ENCODE peak calls at places on chromosomes 1 and 21, in nine cellular contexts. One of them, this sample, is unnamed.

GRCh38 chr1:183593356-183593755 is 3.1 kb upstream of the NCF2 start:
- DNase-seq in GM23248: no peak
- DNase-seq in DND-41: no peak
- DNase-seq in K562: no peak
- DNase-seq in HepG2: no peak
- DNase-seq in neuronal stem cell: no peak
- DNase-seq in IMR-90: no peak
- DNase-seq in neural progenitor cell: no peak
- DNase-seq in mesenchymal stem cell: no peak
- DNase-seq in this sample: no peak

GRCh38 chr1:169115891-169116585 is 9.5 kb downstream of the ATP1B1 start:
- DNase-seq in GM23248: no peak
- DNase-seq in DND-41: no peak
- DNase-seq in K562: no peak
- DNase-seq in HepG2: peak; percentile 96
- DNase-seq in neuronal stem cell: no peak
- DNase-seq in IMR-90: peak; percentile 48
- DNase-seq in neural progenitor cell: no peak
- DNase-seq in mesenchymal stem cell: peak; percentile 81
- DNase-seq in this sample: no peak

GRCh38 chr1:109201123-109201703 is 12.5 kb upstream of the SARS1 start:
- DNase-seq in GM23248: peak; percentile 98
- DNase-seq in DND-41: peak; percentile 49
- DNase-seq in K562: peak; percentile 91
- DNase-seq in HepG2: peak; percentile 49
- DNase-seq in neuronal stem cell: peak; percentile 46
- DNase-seq in IMR-90: peak; percentile 96
- DNase-seq in neural progenitor cell: peak; percentile 84
- DNase-seq in mesenchymal stem cell: peak; percentile 67
- DNase-seq in this sample: peak; percentile 70

GRCh38 chr1:182215797-182216196 is 154.3 kb upstream of the ZNF648 start:
- DNase-seq in GM23248: peak; percentile 66
- DNase-seq in DND-41: no peak
- DNase-seq in K562: no peak
- DNase-seq in HepG2: no peak
- DNase-seq in neuronal stem cell: no peak
- DNase-seq in IMR-90: no peak
- DNase-seq in neural progenitor cell: no peak
- DNase-seq in mesenchymal stem cell: no peak
- DNase-seq in this sample: no peak

GRCh38 chr1:23779826-23780371 is 1.7 kb downstream of the PITHD1 start:
- DNase-seq in GM23248: peak; percentile 88
- DNase-seq in DND-41: no peak
- DNase-seq in K562: peak; percentile 59
- DNase-seq in HepG2: no peak
- DNase-seq in neuronal stem cell: no peak
- DNase-seq in IMR-90: peak; percentile 65
- DNase-seq in neural progenitor cell: no peak
- DNase-seq in mesenchymal stem cell: peak; percentile 65
- DNase-seq in this sample: peak; percentile 71

GRCh38 chr1:167342846-167343245 is 122.2 kb downstream of the POU2F1 start:
- DNase-seq in GM23248: no peak
- DNase-seq in DND-41: no peak
- DNase-seq in K562: no peak
- DNase-seq in HepG2: peak; percentile 19
- DNase-seq in neuronal stem cell: no peak
- DNase-seq in IMR-90: no peak
- DNase-seq in neural progenitor cell: no peak
- DNase-seq in mesenchymal stem cell: no peak
- DNase-seq in this sample: no peak

GRCh38 chr1:110477041-110477440 is 26.1 kb downstream of the PROK1 start:
- DNase-seq in GM23248: peak; percentile 86
- DNase-seq in DND-41: no peak
- DNase-seq in K562: no peak
- DNase-seq in HepG2: peak; percentile 13
- DNase-seq in neuronal stem cell: no peak
- DNase-seq in IMR-90: peak; percentile 87
- DNase-seq in neural progenitor cell: no peak
- DNase-seq in mesenchymal stem cell: peak; percentile 44
- DNase-seq in this sample: no peak

GRCh38 chr1:16072616-16073484 is 601 bp downstream of the FAM131C start:
- DNase-seq in GM23248: peak; percentile 53
- DNase-seq in DND-41: no peak
- DNase-seq in K562: no peak
- DNase-seq in HepG2: no peak
- DNase-seq in neuronal stem cell: no peak
- DNase-seq in IMR-90: no peak
- DNase-seq in neural progenitor cell: peak; percentile 74
- DNase-seq in mesenchymal stem cell: no peak
- DNase-seq in this sample: no peak

GRCh38 chr1:197924516-197925123 is 7.4 kb downstream of the LHX9 start:
- DNase-seq in GM23248: peak; percentile 70
- DNase-seq in DND-41: peak; percentile 68
- DNase-seq in K562: peak; percentile 70
- DNase-seq in HepG2: peak; percentile 53
- DNase-seq in neuronal stem cell: peak; percentile 47
- DNase-seq in IMR-90: peak; percentile 61
- DNase-seq in neural progenitor cell: peak; percentile 72
- DNase-seq in mesenchymal stem cell: peak; percentile 57
- DNase-seq in this sample: no peak

GRCh38 chr1:203607169-203607873 is 19.3 kb upstream of the ATP2B4 start:
- DNase-seq in GM23248: peak; percentile 89
- DNase-seq in DND-41: peak; percentile 84
- DNase-seq in K562: peak; percentile 73
- DNase-seq in HepG2: no peak
- DNase-seq in neuronal stem cell: no peak
- DNase-seq in IMR-90: peak; percentile 98
- DNase-seq in neural progenitor cell: no peak
- DNase-seq in mesenchymal stem cell: peak; percentile 96
- DNase-seq in this sample: peak; percentile 47

GRCh38 chr1:242847390-242847993 is 323.0 kb upstream of the PLD5 start:
- DNase-seq in GM23248: peak; percentile 17
- DNase-seq in DND-41: peak; percentile 7
- DNase-seq in K562: no peak
- DNase-seq in HepG2: no peak
- DNase-seq in neuronal stem cell: peak; percentile 41
- DNase-seq in IMR-90: no peak
- DNase-seq in neural progenitor cell: peak; percentile 60
- DNase-seq in mesenchymal stem cell: peak; percentile 1
- DNase-seq in this sample: no peak

GRCh38 chr1:17764578-17764977 is 9.4 kb downstream of the ACTL8 start:
- DNase-seq in GM23248: peak; percentile 29
- DNase-seq in DND-41: no peak
- DNase-seq in K562: no peak
- DNase-seq in HepG2: no peak
- DNase-seq in neuronal stem cell: no peak
- DNase-seq in IMR-90: no peak
- DNase-seq in neural progenitor cell: no peak
- DNase-seq in mesenchymal stem cell: no peak
- DNase-seq in this sample: no peak

GRCh38 chr1:8482844-8483436 is 165.0 kb downstream of the SLC45A1 start:
- DNase-seq in GM23248: peak; percentile 73
- DNase-seq in DND-41: no peak
- DNase-seq in K562: no peak
- DNase-seq in HepG2: no peak
- DNase-seq in neuronal stem cell: no peak
- DNase-seq in IMR-90: peak; percentile 63
- DNase-seq in neural progenitor cell: no peak
- DNase-seq in mesenchymal stem cell: peak; percentile 58
- DNase-seq in this sample: no peak

GRCh38 chr1:21815724-21816311 is 3.8 kb downstream of the LDLRAD2 start:
- DNase-seq in GM23248: peak; percentile 40
- DNase-seq in DND-41: no peak
- DNase-seq in K562: no peak
- DNase-seq in HepG2: no peak
- DNase-seq in neuronal stem cell: no peak
- DNase-seq in IMR-90: peak; percentile 10
- DNase-seq in neural progenitor cell: no peak
- DNase-seq in mesenchymal stem cell: peak; percentile 14
- DNase-seq in this sample: no peak

GRCh38 chr1:233710507-233710906 is 96.6 kb downstream of the KCNK1 start:
- DNase-seq in GM23248: no peak
- DNase-seq in DND-41: no peak
- DNase-seq in K562: no peak
- DNase-seq in HepG2: no peak
- DNase-seq in neuronal stem cell: no peak
- DNase-seq in IMR-90: no peak
- DNase-seq in neural progenitor cell: no peak
- DNase-seq in mesenchymal stem cell: no peak
- DNase-seq in this sample: no peak

GRCh38 chr1:77605246-77606026 is 77.0 kb downstream of the ZZZ3 start:
- DNase-seq in GM23248: peak; percentile 31
- DNase-seq in DND-41: peak; percentile 21
- DNase-seq in K562: no peak
- DNase-seq in HepG2: no peak
- DNase-seq in neuronal stem cell: no peak
- DNase-seq in IMR-90: peak; percentile 38
- DNase-seq in neural progenitor cell: no peak
- DNase-seq in mesenchymal stem cell: peak; percentile 81
- DNase-seq in this sample: peak; percentile 76

GRCh38 chr1:43206721-43207228 is 34.6 kb downstream of the CFAP57 start:
- DNase-seq in GM23248: peak; percentile 96
- DNase-seq in DND-41: no peak
- DNase-seq in K562: no peak
- DNase-seq in HepG2: peak; percentile 91
- DNase-seq in neuronal stem cell: no peak
- DNase-seq in IMR-90: peak; percentile 98
- DNase-seq in neural progenitor cell: peak; percentile 54
- DNase-seq in mesenchymal stem cell: peak; percentile 96
- DNase-seq in this sample: peak; percentile 98

GRCh38 chr21:38280446-38280845 is 23.7 kb downstream of the KCNJ15 start:
- DNase-seq in GM23248: no peak
- DNase-seq in DND-41: no peak
- DNase-seq in K562: no peak
- DNase-seq in HepG2: no peak
- DNase-seq in neuronal stem cell: no peak
- DNase-seq in IMR-90: peak; percentile 20
- DNase-seq in neural progenitor cell: no peak
- DNase-seq in mesenchymal stem cell: no peak
- DNase-seq in this sample: no peak

GRCh38 chr1:81234237-81234636 is 566.5 kb upstream of the ADGRL2 start:
- DNase-seq in GM23248: no peak
- DNase-seq in DND-41: no peak
- DNase-seq in K562: no peak
- DNase-seq in HepG2: no peak
- DNase-seq in neuronal stem cell: no peak
- DNase-seq in IMR-90: no peak
- DNase-seq in neural progenitor cell: no peak
- DNase-seq in mesenchymal stem cell: no peak
- DNase-seq in this sample: no peak
- H2AFZ ChIP-seq in GM23248: no peak overlapping the region
- H2AFZ ChIP-seq in DND-41: no peak overlapping the region
- H2AFZ ChIP-seq in K562: no peak overlapping the region
- H2AFZ ChIP-seq in HepG2: no peak overlapping the region
- H2AFZ ChIP-seq in neuronal stem cell: no peak overlapping the region
- H2AFZ ChIP-seq in IMR-90: no peak overlapping the region
- H2AFZ ChIP-seq in neural progenitor cell: no peak overlapping the region
- H2AFZ ChIP-seq in mesenchymal stem cell: no peak overlapping the region
- H2AFZ ChIP-seq in this sample: no peak overlapping the region

DNA sequence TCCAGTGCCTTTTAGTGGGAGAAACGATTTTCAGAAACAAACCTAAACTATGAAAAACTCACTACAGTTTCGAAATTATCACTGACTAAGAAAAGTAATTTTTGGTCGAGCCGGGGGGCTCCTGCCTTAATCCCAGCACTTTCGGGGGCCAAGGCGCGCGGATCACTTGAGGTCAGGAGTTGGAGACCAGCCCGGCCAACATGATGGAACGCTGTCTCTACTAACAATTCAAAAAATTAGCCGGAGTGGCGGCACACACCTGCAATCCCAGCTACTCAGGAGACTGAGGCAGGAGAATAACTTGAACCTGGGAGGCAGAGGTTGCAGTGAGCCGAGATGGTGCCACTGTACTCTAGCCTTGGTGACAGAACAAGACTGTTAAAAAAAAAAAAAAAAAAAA is 3.0 kb downstream of the CFHR3 start:
- DNase-seq in GM23248: no peak
- DNase-seq in DND-41: no peak
- DNase-seq in K562: no peak
- DNase-seq in HepG2: no peak
- DNase-seq in neuronal stem cell: no peak
- DNase-seq in IMR-90: no peak
- DNase-seq in neural progenitor cell: no peak
- DNase-seq in mesenchymal stem cell: no peak
- DNase-seq in this sample: no peak
- H2AFZ ChIP-seq in GM23248: no peak overlapping the region
- H2AFZ ChIP-seq in DND-41: no peak overlapping the region
- H2AFZ ChIP-seq in K562: no peak overlapping the region
- H2AFZ ChIP-seq in HepG2: no peak overlapping the region
- H2AFZ ChIP-seq in neuronal stem cell: no peak overlapping the region
- H2AFZ ChIP-seq in IMR-90: no peak overlapping the region
- H2AFZ ChIP-seq in neural progenitor cell: no peak overlapping the region
- H2AFZ ChIP-seq in mesenchymal stem cell: no peak overlapping the region
- H2AFZ ChIP-seq in this sample: no peak overlapping the region

GRCh38 chr21:29991624-29992023 is 51.8 kb upstream of the GRIK1 start:
- DNase-seq in GM23248: no peak
- DNase-seq in DND-41: no peak
- DNase-seq in K562: no peak
- DNase-seq in HepG2: no peak
- DNase-seq in neuronal stem cell: no peak
- DNase-seq in IMR-90: no peak
- DNase-seq in neural progenitor cell: peak; percentile 63
- DNase-seq in mesenchymal stem cell: no peak
- DNase-seq in this sample: no peak
- H2AFZ ChIP-seq in GM23248: no peak overlapping the region
- H2AFZ ChIP-seq in DND-41: no peak overlapping the region
- H2AFZ ChIP-seq in K562: no peak overlapping the region
- H2AFZ ChIP-seq in HepG2: no peak overlapping the region
- H2AFZ ChIP-seq in neuronal stem cell: peak overlapping the region; percentile 2
- H2AFZ ChIP-seq in IMR-90: no peak overlapping the region
- H2AFZ ChIP-seq in neural progenitor cell: peak overlapping the region; percentile 67
- H2AFZ ChIP-seq in mesenchymal stem cell: no peak overlapping the region
- H2AFZ ChIP-seq in this sample: no peak overlapping the region

DNA sequence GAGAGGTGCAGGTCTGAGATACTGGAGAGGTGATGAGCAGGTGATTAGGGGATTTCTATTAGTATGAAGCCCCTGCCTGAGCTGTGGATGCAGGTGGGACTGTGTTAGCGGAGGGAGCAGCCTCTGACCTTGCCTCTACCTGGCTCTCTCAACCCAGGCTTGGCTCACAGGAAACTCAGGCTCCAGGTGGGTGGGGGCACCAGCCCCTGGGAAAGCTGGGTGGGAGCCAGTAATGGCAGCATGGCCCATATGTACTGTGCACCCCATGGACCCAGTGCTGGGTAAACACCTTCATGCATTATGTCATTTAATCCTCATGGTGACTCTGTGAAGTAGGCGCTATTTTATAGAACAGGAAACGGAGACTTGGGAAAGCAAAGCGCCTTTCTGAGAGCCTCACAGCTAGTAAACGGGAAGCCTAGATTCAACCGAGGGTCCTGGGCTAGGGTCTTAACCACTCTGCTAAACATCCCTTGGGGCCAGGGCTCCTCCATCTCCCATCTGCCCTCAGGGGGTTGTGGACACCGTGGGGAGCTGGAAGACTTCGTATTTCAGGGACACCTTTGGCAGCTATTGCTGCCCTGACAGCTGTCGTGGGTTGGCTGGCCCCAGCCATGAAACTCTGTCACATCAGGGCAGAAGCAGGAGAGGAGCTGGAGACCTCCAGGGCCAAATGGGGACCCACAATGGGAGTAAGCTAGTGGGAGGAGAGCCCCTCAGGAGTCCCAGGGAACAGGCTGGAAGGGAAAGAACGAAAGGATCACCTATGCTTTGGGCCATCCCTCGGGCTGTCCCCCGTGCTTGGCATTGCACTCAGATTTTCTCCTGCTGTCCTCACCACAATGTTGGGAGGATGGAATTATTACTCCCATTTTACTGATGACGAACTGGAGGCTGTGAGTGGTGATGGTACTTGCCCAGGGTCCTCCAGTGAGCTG is 59.6 kb upstream of the CSF3R start:
- DNase-seq in GM23248: no peak
- DNase-seq in DND-41: no peak
- DNase-seq in K562: no peak
- DNase-seq in HepG2: no peak
- DNase-seq in neuronal stem cell: no peak
- DNase-seq in IMR-90: no peak
- DNase-seq in neural progenitor cell: no peak
- DNase-seq in mesenchymal stem cell: no peak
- DNase-seq in this sample: no peak
- H2AFZ ChIP-seq in GM23248: no peak overlapping the region
- H2AFZ ChIP-seq in DND-41: no peak overlapping the region
- H2AFZ ChIP-seq in K562: no peak overlapping the region
- H2AFZ ChIP-seq in HepG2: no peak overlapping the region
- H2AFZ ChIP-seq in neuronal stem cell: peak overlapping the region; percentile 34
- H2AFZ ChIP-seq in IMR-90: no peak overlapping the region
- H2AFZ ChIP-seq in neural progenitor cell: no peak overlapping the region
- H2AFZ ChIP-seq in mesenchymal stem cell: no peak overlapping the region
- H2AFZ ChIP-seq in this sample: peak overlapping the region; percentile 23

This sample was measured in PC-9.